ENCODE peak calls at places on chromosomes 7 and 10, in six cellular contexts. One of them, this sample, is unnamed.

GRCh38 chr10:11875499-11876281 is 52.5 kb downstream of the PROSER2 start:
- DNase-seq in Panc1: peak
- DNase-seq in stomach: peak
- DNase-seq in H1: no peak
- DNase-seq in HCT116: peak
- DNase-seq in spleen: peak
- DNase-seq in this sample: peak

GRCh38 chr10:96401036-96401435 is 42.2 kb upstream of the OPALIN start:
- DNase-seq in Panc1: no peak
- DNase-seq in stomach: no peak
- DNase-seq in H1: no peak
- DNase-seq in HCT116: no peak
- DNase-seq in spleen: no peak
- DNase-seq in this sample: no peak

GRCh38 chr7:139783647-139784385 is 6.0 kb upstream of the HIPK2 start:
- DNase-seq in Panc1: no peak
- DNase-seq in stomach: no peak
- DNase-seq in H1: no peak
- DNase-seq in HCT116: no peak
- DNase-seq in spleen: no peak
- DNase-seq in this sample: no peak

GRCh38 chr10:48627984-48628609 is 23.2 kb upstream of the ARHGAP22 start:
- DNase-seq in Panc1: no peak
- DNase-seq in stomach: no peak
- DNase-seq in H1: no peak
- DNase-seq in HCT116: no peak
- DNase-seq in spleen: no peak
- DNase-seq in this sample: no peak

GRCh38 chr10:124388476-124388822 is 30.3 kb downstream of the OAT start:
- DNase-seq in Panc1: no peak
- DNase-seq in stomach: no peak
- DNase-seq in H1: no peak
- DNase-seq in HCT116: no peak
- DNase-seq in spleen: no peak
- DNase-seq in this sample: no peak

GRCh38 chr10:14008648-14009072 is 322.1 kb downstream of the FRMD4A start:
- DNase-seq in Panc1: no peak
- DNase-seq in stomach: no peak
- DNase-seq in H1: no peak
- DNase-seq in HCT116: no peak
- DNase-seq in spleen: no peak
- DNase-seq in this sample: no peak

GRCh38 chr10:31011660-31012022 is 20.0 kb downstream of the ZNF438 start:
- DNase-seq in Panc1: no peak
- DNase-seq in stomach: no peak
- DNase-seq in H1: no peak
- DNase-seq in HCT116: no peak
- DNase-seq in spleen: no peak
- DNase-seq in this sample: no peak

GRCh38 chr10:73926152-73926764 is 15.3 kb downstream of the PLAU start:
- DNase-seq in Panc1: no peak
- DNase-seq in stomach: no peak
- DNase-seq in H1: no peak
- DNase-seq in HCT116: no peak
- DNase-seq in spleen: no peak
- DNase-seq in this sample: peak

GRCh38 chr10:45439873-45440272 is 65.9 kb downstream of the ALOX5 start:
- DNase-seq in Panc1: no peak
- DNase-seq in stomach: no peak
- DNase-seq in H1: no peak
- DNase-seq in HCT116: no peak
- DNase-seq in spleen: no peak
- DNase-seq in this sample: no peak

GRCh38 chr10:25028711-25029110 is 12.3 kb downstream of the THNSL1 start:
- DNase-seq in Panc1: no peak
- DNase-seq in stomach: no peak
- DNase-seq in H1: no peak
- DNase-seq in HCT116: no peak
- DNase-seq in spleen: no peak
- DNase-seq in this sample: no peak

GRCh38 chr7:115043605-115044004 is 121.7 kb downstream of the MDFIC start:
- DNase-seq in Panc1: no peak
- DNase-seq in stomach: no peak
- DNase-seq in H1: no peak
- DNase-seq in HCT116: no peak
- DNase-seq in spleen: no peak
- DNase-seq in this sample: no peak

GRCh38 chr7:119963654-119964053 is 309.3 kb upstream of the KCND2 start:
- DNase-seq in Panc1: no peak
- DNase-seq in stomach: no peak
- DNase-seq in H1: no peak
- DNase-seq in HCT116: no peak
- DNase-seq in spleen: no peak
- DNase-seq in this sample: no peak

GRCh38 chr7:75735059-75735458 is 3.7 kb downstream of the HIP1 start:
- DNase-seq in Panc1: no peak
- DNase-seq in stomach: no peak
- DNase-seq in H1: no peak
- DNase-seq in HCT116: no peak
- DNase-seq in spleen: no peak
- DNase-seq in this sample: no peak

GRCh38 chr7:123343611-123344010 is 143.8 kb upstream of the SLC13A1 start:
- DNase-seq in Panc1: no peak
- DNase-seq in stomach: no peak
- DNase-seq in H1: no peak
- DNase-seq in HCT116: no peak
- DNase-seq in spleen: no peak
- DNase-seq in this sample: no peak

GRCh38 chr7:19538036-19538435 is 170.8 kb downstream of the POLR1F start:
- DNase-seq in Panc1: peak
- DNase-seq in stomach: no peak
- DNase-seq in H1: no peak
- DNase-seq in HCT116: no peak
- DNase-seq in spleen: no peak
- DNase-seq in this sample: no peak

GRCh38 chr10:70586348-70586930 is 16.1 kb downstream of the PRF1 start:
- DNase-seq in Panc1: no peak
- DNase-seq in stomach: no peak
- DNase-seq in H1: no peak
- DNase-seq in HCT116: no peak
- DNase-seq in spleen: no peak
- DNase-seq in this sample: no peak

GRCh38 chr10:110863361-110863760 is 8.4 kb upstream of the PDCD4 start:
- DNase-seq in Panc1: no peak
- DNase-seq in stomach: no peak
- DNase-seq in H1: no peak
- DNase-seq in HCT116: no peak
- DNase-seq in spleen: no peak
- DNase-seq in this sample: no peak

GRCh38 chr10:49606981-49607535 is 3.1 kb upstream of the SLC18A3 start:
- DNase-seq in Panc1: no peak
- DNase-seq in stomach: peak
- DNase-seq in H1: peak
- DNase-seq in HCT116: no peak
- DNase-seq in spleen: peak
- DNase-seq in this sample: no peak

GRCh38 chr7:35831208-35831607 is 30.4 kb downstream of the SEPTIN7 start:
- DNase-seq in Panc1: no peak
- DNase-seq in stomach: no peak
- DNase-seq in H1: no peak
- DNase-seq in HCT116: no peak
- DNase-seq in spleen: no peak
- DNase-seq in this sample: no peak

GRCh38 chr7:12786494-12786893 is 99.1 kb downstream of the ARL4A start:
- DNase-seq in Panc1: no peak
- DNase-seq in stomach: no peak
- DNase-seq in H1: no peak
- DNase-seq in HCT116: no peak
- DNase-seq in spleen: no peak
- DNase-seq in this sample: no peak

GRCh38 chr10:86083664-86084175 is 282.9 kb downstream of the GRID1 start:
- DNase-seq in Panc1: no peak
- DNase-seq in stomach: peak
- DNase-seq in H1: no peak
- DNase-seq in HCT116: no peak
- DNase-seq in spleen: peak
- DNase-seq in this sample: no peak

GRCh38 chr7:141291541-141291940 is 217.7 kb downstream of the TMEM178B start:
- DNase-seq in Panc1: no peak
- DNase-seq in stomach: no peak
- DNase-seq in H1: no peak
- DNase-seq in HCT116: no peak
- DNase-seq in spleen: no peak
- DNase-seq in this sample: no peak

GRCh38 chr10:120400601-120401000 is 56.4 kb upstream of the PLPP4 start:
- DNase-seq in Panc1: no peak
- DNase-seq in stomach: no peak
- DNase-seq in H1: peak
- DNase-seq in HCT116: no peak
- DNase-seq in spleen: no peak
- DNase-seq in this sample: no peak

GRCh38 chr7:132991615-132992587 is 90.0 kb downstream of the CHCHD3 start:
- DNase-seq in Panc1: no peak
- DNase-seq in stomach: no peak
- DNase-seq in H1: no peak
- DNase-seq in HCT116: no peak
- DNase-seq in spleen: no peak
- DNase-seq in this sample: no peak

GRCh38 chr7:155980841-155981240 is 168.6 kb upstream of the SHH start:
- DNase-seq in Panc1: no peak
- DNase-seq in stomach: peak
- DNase-seq in H1: no peak
- DNase-seq in HCT116: no peak
- DNase-seq in spleen: peak
- DNase-seq in this sample: no peak

GRCh38 chr10:62638062-62638477 is 166.4 kb upstream of the ADO start:
- DNase-seq in Panc1: no peak
- DNase-seq in stomach: no peak
- DNase-seq in H1: no peak
- DNase-seq in HCT116: no peak
- DNase-seq in spleen: no peak
- DNase-seq in this sample: no peak

GRCh38 chr10:61742812-61743211 is 80.1 kb downstream of the CABCOCO1 start:
- DNase-seq in Panc1: no peak
- DNase-seq in stomach: no peak
- DNase-seq in H1: no peak
- DNase-seq in HCT116: no peak
- DNase-seq in spleen: no peak
- DNase-seq in this sample: no peak

DNA sequence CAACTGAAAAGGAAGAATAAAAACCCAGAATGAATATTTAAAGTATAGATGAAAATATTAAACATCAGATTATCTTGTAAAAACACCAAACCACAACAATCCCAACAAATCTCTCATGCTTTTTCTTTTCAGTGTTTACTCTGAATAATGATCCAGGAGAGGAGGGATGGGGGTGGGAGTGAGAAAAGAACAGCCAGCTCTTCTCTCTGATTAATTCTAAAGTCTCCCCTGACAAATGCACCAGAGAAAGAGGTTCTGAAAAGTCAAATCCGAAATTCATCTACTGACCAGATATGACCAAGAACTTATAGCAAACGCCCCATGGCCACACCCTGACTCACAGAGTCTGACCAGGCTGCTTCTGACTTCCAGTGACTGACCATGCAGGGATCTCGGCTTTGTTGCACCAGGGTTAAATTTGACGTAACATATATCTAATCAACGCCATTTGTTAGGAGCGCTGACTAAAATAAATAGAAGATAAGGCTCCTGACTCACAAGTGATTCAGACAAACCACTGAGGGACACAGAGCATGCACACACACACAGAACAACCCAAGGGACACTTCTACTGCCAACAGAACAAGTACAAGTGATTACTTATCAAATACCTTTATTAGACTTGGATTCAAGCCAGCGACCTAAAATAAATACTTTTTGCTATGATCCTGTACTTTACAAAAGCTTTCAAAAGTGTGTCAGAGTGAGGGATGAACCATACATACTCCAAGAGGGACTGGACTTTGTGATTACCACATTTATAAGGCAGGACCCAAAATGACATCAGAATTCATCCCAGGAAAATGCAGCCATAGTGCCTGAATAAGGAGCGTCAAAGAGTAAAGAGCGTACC is 9.3 kb upstream of the SPOCK2 start:
- DNase-seq in Panc1: peak
- DNase-seq in stomach: peak
- DNase-seq in H1: no peak
- DNase-seq in HCT116: peak
- DNase-seq in spleen: no peak
- DNase-seq in this sample: no peak
- TF ChIP-seq POLR2AphosphoS5 in Panc1: peak
- TF ChIP-seq POLR2AphosphoS5 in stomach: no peak
- TF ChIP-seq POLR2AphosphoS5 in H1: no peak
- TF ChIP-seq POLR2AphosphoS5 in HCT116: no peak
- TF ChIP-seq POLR2AphosphoS5 in spleen: no peak
- TF ChIP-seq POLR2AphosphoS5 in this sample: no peak

GRCh38 chr10:111872591-111872990 is 311.0 kb downstream of the GPAM start:
- DNase-seq in Panc1: no peak
- DNase-seq in stomach: no peak
- DNase-seq in H1: no peak
- DNase-seq in HCT116: no peak
- DNase-seq in spleen: no peak
- DNase-seq in this sample: no peak
- TF ChIP-seq CTCF in Panc1: no peak
- TF ChIP-seq CTCF in stomach: no peak
- TF ChIP-seq CTCF in H1: no peak
- TF ChIP-seq CTCF in HCT116: no peak
- TF ChIP-seq CTCF in spleen: no peak
- TF ChIP-seq CTCF in this sample: no peak

GRCh38 chr7:94049615-94050014 is 45.5 kb upstream of the BET1 start:
- DNase-seq in Panc1: no peak
- DNase-seq in stomach: no peak
- DNase-seq in H1: no peak
- DNase-seq in HCT116: no peak
- DNase-seq in spleen: no peak
- DNase-seq in this sample: no peak
- TF ChIP-seq POLR2AphosphoS5 in Panc1: no peak
- TF ChIP-seq POLR2AphosphoS5 in stomach: no peak
- TF ChIP-seq POLR2AphosphoS5 in H1: no peak
- TF ChIP-seq POLR2AphosphoS5 in HCT116: no peak
- TF ChIP-seq POLR2AphosphoS5 in spleen: no peak
- TF ChIP-seq POLR2AphosphoS5 in this sample: no peak

GRCh38 chr10:101010329-101010728 is 10.7 kb downstream of the LZTS2 start:
- DNase-seq in Panc1: no peak
- DNase-seq in stomach: no peak
- DNase-seq in H1: peak
- DNase-seq in HCT116: no peak
- DNase-seq in spleen: no peak
- DNase-seq in this sample: no peak

GRCh38 chr10:101013365-101013825 is 13.8 kb downstream of the LZTS2 start:
- DNase-seq in Panc1: no peak
- DNase-seq in stomach: no peak
- DNase-seq in H1: peak
- DNase-seq in HCT116: no peak
- DNase-seq in spleen: no peak
- DNase-seq in this sample: no peak

GRCh38 chr10:101012525-101013364 is 13.1 kb downstream of the LZTS2 start:
- DNase-seq in Panc1: no peak
- DNase-seq in stomach: peak
- DNase-seq in H1: peak
- DNase-seq in HCT116: peak
- DNase-seq in spleen: peak
- DNase-seq in this sample: peak

GRCh38 chr10:101014230-101014884 is 14.7 kb downstream of the LZTS2 start:
- DNase-seq in Panc1: no peak
- DNase-seq in stomach: peak
- DNase-seq in H1: peak
- DNase-seq in HCT116: no peak
- DNase-seq in spleen: peak
- DNase-seq in this sample: peak

GRCh38 chr10:101011517-101012423 is 12.2 kb downstream of the LZTS2 start:
- DNase-seq in Panc1: no peak
- DNase-seq in stomach: peak
- DNase-seq in H1: peak
- DNase-seq in HCT116: no peak
- DNase-seq in spleen: peak
- DNase-seq in this sample: no peak
- TF ChIP-seq CTCF in Panc1: peak
- TF ChIP-seq CTCF in stomach: no peak
- TF ChIP-seq CTCF in H1: peak
- TF ChIP-seq CTCF in HCT116: peak
- TF ChIP-seq CTCF in spleen: no peak
- TF ChIP-seq CTCF in this sample: no peak